ENCODE peak calls at places on chromosomes 16 and 17, in nine cellular contexts. Z is LoVo; C is ureter; J is substantia nigra; Q is stimulated activated CD4-positive, alpha-beta T cell treated with anti-CD3 and anti-CD28 coated beads, Interleukin-15, amount 100 ng/mL, for 24 hours; V is activated T-cell treated with anti-CD3 and anti-CD28 coated beads, Interleukin-2, amount 50 U/mL, for 1 hour; Y is head of caudate nucleus; M is A549; N is amniotic epithelial cell. D is an unnamed sample.

GRCh38 chr17:60079401-60079861 is 710 bp upstream of the HEATR6 start:
- DNase-seq in V (no peak), M (peak; percentile 26), Q (no peak), C (no peak), Z (peak; percentile 26), J (no peak), N (peak; percentile 21), Y (no peak), D (no peak)

GRCh38 chr16:3863587-3863986 is 16.9 kb downstream of the CREBBP start:
- DNase-seq in Q (no peak), M (no peak), N (no peak), V (no peak), C (no peak), Z (no peak), Y (no peak), J (no peak), D (no peak)

GRCh38 chr16:66286527-66286926 is 80.0 kb upstream of the CDH5 start:
- DNase-seq in Z (no peak), C (peak; percentile 38), N (no peak), M (no peak), J (no peak), Y (no peak), Q (no peak), V (no peak), D (no peak)

GRCh38 chr17:67276075-67276474 is 31.1 kb upstream of the HELZ start:
- DNase-seq in J (no peak), Y (no peak), N (no peak), C (no peak), Z (no peak), V (no peak), M (no peak), Q (no peak), D (no peak)

GRCh38 chr17:82611140-82612058 is 36.8 kb downstream of the WDR45B start:
- DNase-seq in Y (no peak), N (peak; percentile 90), Z (no peak), C (no peak), Q (no peak), J (no peak), V (no peak), M (no peak), D (no peak)

GRCh38 chr17:28372945-28373274 is 1.4 kb downstream of the SARM1 start:
- DNase-seq in Q (no peak), C (no peak), M (no peak), Z (no peak), N (peak; percentile 62), J (no peak), Y (no peak), V (no peak), D (no peak)

GRCh38 chr17:36092228-36092627 is 2.3 kb upstream of the CCL3 start:
- DNase-seq in N (no peak), J (no peak), Q (peak; percentile 67), Y (no peak), C (no peak), Z (no peak), V (no peak), M (no peak), D (no peak)

GRCh38 chr16:89038221-89038721 is 55.4 kb upstream of the ACSF3 start:
- DNase-seq in Y (no peak), M (no peak), N (no peak), J (no peak), Z (no peak), Q (no peak), C (no peak), V (no peak), D (no peak)

GRCh38 chr16:85947511-85948509 is 48.8 kb downstream of the IRF8 start:
- DNase-seq in C (no peak), Q (peak; percentile 76), M (no peak), N (no peak), Z (no peak), V (peak; percentile 39), Y (no peak), J (no peak), D (no peak)

GRCh38 chr16:65837431-65837986 is 529.0 kb upstream of the CDH5 start:
- DNase-seq in V (no peak), Q (no peak), C (no peak), N (no peak), J (no peak), Z (no peak), Y (no peak), M (no peak), D (no peak)

GRCh38 chr16:67844441-67844840 is 2.3 kb upstream of the NUTF2 start:
- DNase-seq in J (no peak), Q (no peak), C (no peak), N (peak; percentile 40), M (no peak), Y (no peak), V (no peak), Z (no peak), D (no peak)

GRCh38 chr17:49016775-49017463 is 19.7 kb downstream of the IGF2BP1 start:
- DNase-seq in M (peak; percentile 95), Z (peak; percentile 77), V (no peak), J (peak; percentile 14), C (peak; percentile 41), Q (no peak), Y (no peak), N (peak; percentile 82), D (no peak)

GRCh38 chr17:13001991-13002615 is 15.7 kb downstream of the ELAC2 start:
- DNase-seq in N (no peak), Q (no peak), Z (no peak), C (no peak), Y (no peak), M (no peak), V (no peak), J (no peak), D (no peak)

GRCh38 chr17:1643293-1643998 is 2.1 kb downstream of the SCARF1 start:
- DNase-seq in V (peak; percentile 78), N (no peak), J (no peak), Z (peak; percentile 61), Q (peak; percentile 55), M (peak; percentile 65), Y (peak; percentile 37), C (peak; percentile 69), D (no peak)

GRCh38 chr16:81446318-81447275 is 2.0 kb downstream of the CMIP start:
- DNase-seq in Y (no peak), M (peak; percentile 79), Q (peak; percentile 38), N (no peak), C (peak; percentile 74), V (peak; percentile 35), Z (no peak), J (no peak), D (no peak)

GRCh38 chr16:23949630-23950290 is 114.0 kb downstream of the PRKCB start:
- DNase-seq in M (no peak), N (no peak), J (no peak), V (peak; percentile 54), C (peak; percentile 45), Z (no peak), Q (peak; percentile 65), Y (no peak), D (peak; percentile 45)

GRCh38 chr16:27650073-27650701 is 100.2 kb downstream of the KATNIP start:
- DNase-seq in Z (no peak), Y (no peak), M (no peak), Q (no peak), J (no peak), V (no peak), C (no peak), N (no peak), D (no peak)

GRCh38 chr17:80987941-80988461 is 3.6 kb upstream of the CHMP6 start:
- DNase-seq in N (no peak), J (peak; percentile 25), Z (no peak), V (no peak), Q (no peak), C (no peak), M (no peak), Y (no peak), D (no peak)

GRCh38 chr17:76789235-76789788 is 51.4 kb downstream of the MFSD11 start:
- DNase-seq in C (no peak), N (no peak), M (no peak), V (no peak), Q (no peak), Z (no peak), Y (no peak), J (no peak), D (no peak)

GRCh38 chr17:1331708-1332107 is 52.2 kb downstream of the TRARG1 start:
- DNase-seq in Q (no peak), Y (no peak), C (no peak), V (no peak), Z (no peak), N (no peak), J (no peak), M (no peak), D (no peak)